ENCODE peak calls at places on chromosomes 4 and X, in ten cellular contexts. E is HEK293T; R is fibroblast of pulmonary artery; H is Calu3; X is T-helper 1 cell; G is transverse colon; U is fibroblast of mammary gland; V is psoas muscle; S is M059J; L is activated CD8-positive, alpha-beta memory T cell treated with anti-CD3 and anti-CD28 coated beads for 4 hours. M is an unnamed sample.

GRCh38 chrX:110146521-110146920 is 143.6 kb downstream of the TMEM164 start:
- DNase-seq in E (peak), R (peak), H (peak), X (no peak), G (peak), U (peak), V (no peak), S (peak), L (no peak), M (peak)

GRCh38 chr4:100811046-100811445 is 293.2 kb upstream of the EMCN start:
- DNase-seq in E (no peak), R (no peak), H (no peak), X (no peak), G (no peak), U (no peak), V (no peak), S (no peak), L (no peak), M (no peak)

GRCh38 chr4:4182835-4183568 is 43.7 kb downstream of the OTOP1 start:
- DNase-seq in E (peak), R (peak), H (peak), X (peak), G (no peak), U (peak), V (no peak), S (no peak), L (no peak), M (peak)

GRCh38 chr4:94488667-94489066 is 36.9 kb downstream of the PDLIM5 start:
- DNase-seq in E (no peak), R (no peak), H (no peak), X (no peak), G (no peak), U (peak), V (no peak), S (peak), L (no peak), M (no peak)

GRCh38 chr4:86762649-86763048 is 86.5 kb downstream of the SLC10A6 start:
- DNase-seq in E (no peak), R (no peak), H (no peak), X (no peak), G (no peak), U (no peak), V (no peak), S (peak), L (no peak), M (no peak)

GRCh38 chr4:24915121-24915922 is 2.5 kb upstream of the CCDC149 start:
- DNase-seq in E (no peak), R (peak), H (peak), X (no peak), G (no peak), U (no peak), V (no peak), S (peak), L (no peak), M (peak)

GRCh38 chrX:19177710-19178109 is 55.4 kb upstream of the ADGRG2 start:
- DNase-seq in E (no peak), R (no peak), H (no peak), X (no peak), G (no peak), U (no peak), V (no peak), S (no peak), L (no peak), M (no peak)

GRCh38 chr4:16122784-16123183 is 39.0 kb upstream of the PROM1 start:
- DNase-seq in E (no peak), R (no peak), H (no peak), X (no peak), G (no peak), U (no peak), V (no peak), S (no peak), L (peak), M (no peak)